ENCODE peak calls at places on chromosomes 4 and X, in seven cellular contexts. N, Q, L, X, A, P and T are unnamed samples.

GRCh38 chr4:137685357-137685756 is 153.1 kb upstream of the PCDH18 start:
- DNase-seq in P (peak; percentile 44), A (no peak), X (no peak), L (no peak), N (no peak), Q (no peak), T (no peak)

GRCh38 chr4:121462660-121463261 is 81.9 kb upstream of the QRFPR start:
- DNase-seq in Q (peak; percentile 60), N (peak; percentile 20), L (peak; percentile 66), P (peak; percentile 72), A (no peak), X (no peak), T (no peak)

GRCh38 chr4:184757810-184758209 is 23.9 kb upstream of the CENPU start:
- DNase-seq in N (no peak), L (no peak), Q (no peak), X (no peak), A (no peak), P (no peak), T (no peak)

GRCh38 chr4:41369680-41370079 is 113.0 kb downstream of the UCHL1 start:
- DNase-seq in L (no peak), Q (no peak), A (no peak), P (no peak), X (no peak), N (no peak), T (no peak)

GRCh38 chr4:27094224-27094623 is 233.6 kb downstream of the STIM2 start:
- DNase-seq in L (no peak), N (no peak), A (no peak), Q (no peak), P (no peak), X (no peak), T (no peak)

GRCh38 chr4:71863457-71863856 is 79.6 kb upstream of the GC start:
- DNase-seq in N (no peak), L (no peak), X (no peak), A (no peak), Q (no peak), P (no peak), T (no peak)

GRCh38 chrX:42220722-42221121 is 297.4 kb upstream of the CASK start:
- DNase-seq in P (no peak), X (no peak), L (no peak), A (no peak), N (no peak), Q (no peak), T (no peak)

GRCh38 chr4:158193171-158193749 is 17.0 kb upstream of the TMEM144 start:
- DNase-seq in N (no peak), A (no peak), L (peak; percentile 4), X (no peak), Q (no peak), P (peak; percentile 35), T (no peak)

GRCh38 chrX:28058906-28059305 is 77.7 kb upstream of the DCAF8L1 start:
- DNase-seq in A (no peak), L (no peak), Q (peak; percentile 54), P (peak; percentile 3), X (no peak), N (peak; percentile 38), T (no peak)

GRCh38 chrX:138748480-138748879 is 37.0 kb upstream of the FGF13 start:
- DNase-seq in N (no peak), L (peak; percentile 11), Q (no peak), A (no peak), P (peak; percentile 22), X (no peak), T (no peak)

GRCh38 chr4:7301846-7302630 is 109.7 kb downstream of the SORCS2 start:
- DNase-seq in Q (no peak), P (no peak), L (no peak), A (no peak), N (no peak), X (no peak), T (no peak)

GRCh38 chrX:82782014-82782413 is 726.1 kb upstream of the POU3F4 start:
- DNase-seq in A (no peak), Q (no peak), N (no peak), L (no peak), X (no peak), P (no peak), T (no peak)

GRCh38 chr4:150045410-150045809 is 32.8 kb upstream of the DCLK2 start:
- DNase-seq in L (no peak), N (no peak), A (no peak), P (no peak), X (no peak), Q (no peak), T (no peak)

GRCh38 chrX:10797493-10797892 is 177.1 kb upstream of the MID1 start:
- DNase-seq in X (no peak), L (no peak), A (no peak), N (no peak), Q (peak; percentile 7), P (peak; percentile 38), T (no peak)

GRCh38 chr4:151922811-151923210 is 162.0 kb upstream of the GATB start:
- DNase-seq in P (no peak), N (no peak), Q (no peak), L (no peak), A (no peak), X (no peak), T (no peak)

GRCh38 chrX:41607264-41607832 is 81.4 kb upstream of the GPR34 start:
- DNase-seq in L (no peak), A (no peak), X (no peak), P (no peak), N (no peak), Q (no peak), T (no peak)

GRCh38 chrX:115650916-115651315 is 89.9 kb downstream of the PLS3 start:
- DNase-seq in X (no peak), N (peak; percentile 17), Q (peak; percentile 44), P (peak; percentile 53), L (peak; percentile 40), A (no peak), T (no peak)

GRCh38 chr4:173990126-173990878 is 293.2 kb downstream of the FBXO8 start:
- DNase-seq in X (no peak), Q (peak; percentile 58), N (no peak), P (peak; percentile 44), A (no peak), L (peak; percentile 22), T (no peak)

GRCh38 chr4:110865611-110866254 is 242.9 kb upstream of the PITX2 start:
- DNase-seq in N (no peak), Q (no peak), X (no peak), A (no peak), P (peak; percentile 75), L (peak; percentile 93), T (no peak)

GRCh38 chr4:36088542-36088941 is 155.8 kb downstream of the ARAP2 start:
- DNase-seq in X (no peak), Q (no peak), N (no peak), A (no peak), P (peak; percentile 59), L (peak; percentile 87), T (no peak)

GRCh38 chrX:100635989-100636320 is 651 bp downstream of the TSPAN6 start:
- DNase-seq in X (no peak), P (no peak), A (no peak), Q (no peak), L (no peak), N (no peak), T (no peak)

GRCh38 chrX:153750126-153750774 is 13.8 kb upstream of the PLXNB3 start:
- DNase-seq in P (no peak), N (no peak), X (no peak), A (no peak), Q (no peak), L (no peak), T (no peak)

GRCh38 chr4:31325300-31325699 is 605.1 kb downstream of the PCDH7 start:
- DNase-seq in A (no peak), P (no peak), Q (no peak), X (no peak), L (no peak), N (no peak), T (no peak)

GRCh38 chrX:123085311-123085940 is 98.7 kb upstream of the GRIA3 start:
- DNase-seq in P (no peak), N (no peak), X (no peak), Q (no peak), A (no peak), L (no peak), T (no peak)

GRCh38 chr4:137738377-137738990 is 206.2 kb upstream of the PCDH18 start:
- DNase-seq in Q (no peak), X (no peak), L (no peak), P (no peak), A (no peak), N (no peak), T (no peak)

GRCh38 chrX:34332336-34332735 is 200.2 kb upstream of the FAM47A start:
- DNase-seq in N (no peak), A (no peak), L (no peak), Q (no peak), P (no peak), X (no peak), T (no peak)
- TF ChIP-seq CTCF in N (no peak), A (no peak), L (peak; percentile 31), Q (peak; percentile 26), P (peak; percentile 29), X (peak; percentile 6), T (no peak)

DNA sequence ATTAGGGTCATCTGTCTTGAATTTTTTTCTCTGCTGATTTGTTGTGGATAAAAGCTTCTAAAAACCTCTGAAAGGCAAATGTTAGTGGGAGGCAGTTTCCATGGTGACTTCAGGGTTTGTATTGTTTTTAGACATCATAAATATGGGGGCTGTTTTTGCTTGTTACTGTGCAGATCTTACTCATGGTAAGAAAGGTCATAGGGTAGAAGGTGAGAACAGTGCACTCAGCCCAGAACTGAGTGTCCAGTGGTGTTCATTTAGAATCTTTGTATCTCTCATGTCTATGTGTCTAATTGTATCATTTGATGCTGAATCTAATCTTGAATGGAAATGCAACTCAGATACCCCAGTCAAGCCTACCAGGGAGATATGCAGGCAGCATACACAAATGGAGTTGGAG is 609.8 kb downstream of the ZNF674 start:
- DNase-seq in N (no peak), X (no peak), L (no peak), P (no peak), A (no peak), Q (no peak), T (no peak)
- H3K4me3 ChIP-seq in N (no peak overlapping the region), X (no peak overlapping the region), L (no peak overlapping the region), P (no peak overlapping the region), A (no peak overlapping the region), Q (no peak overlapping the region), T (no peak overlapping the region)

GRCh38 chrX:85288992-85289723 is 45.4 kb downstream of the ZNF711 start:
- DNase-seq in Q (no peak), L (no peak), P (no peak), X (no peak), A (no peak), N (no peak), T (no peak)
- TF ChIP-seq CTCF in Q (peak; percentile 28), L (no peak), P (no peak), X (no peak), A (no peak), N (no peak), T (no peak)

DNA sequence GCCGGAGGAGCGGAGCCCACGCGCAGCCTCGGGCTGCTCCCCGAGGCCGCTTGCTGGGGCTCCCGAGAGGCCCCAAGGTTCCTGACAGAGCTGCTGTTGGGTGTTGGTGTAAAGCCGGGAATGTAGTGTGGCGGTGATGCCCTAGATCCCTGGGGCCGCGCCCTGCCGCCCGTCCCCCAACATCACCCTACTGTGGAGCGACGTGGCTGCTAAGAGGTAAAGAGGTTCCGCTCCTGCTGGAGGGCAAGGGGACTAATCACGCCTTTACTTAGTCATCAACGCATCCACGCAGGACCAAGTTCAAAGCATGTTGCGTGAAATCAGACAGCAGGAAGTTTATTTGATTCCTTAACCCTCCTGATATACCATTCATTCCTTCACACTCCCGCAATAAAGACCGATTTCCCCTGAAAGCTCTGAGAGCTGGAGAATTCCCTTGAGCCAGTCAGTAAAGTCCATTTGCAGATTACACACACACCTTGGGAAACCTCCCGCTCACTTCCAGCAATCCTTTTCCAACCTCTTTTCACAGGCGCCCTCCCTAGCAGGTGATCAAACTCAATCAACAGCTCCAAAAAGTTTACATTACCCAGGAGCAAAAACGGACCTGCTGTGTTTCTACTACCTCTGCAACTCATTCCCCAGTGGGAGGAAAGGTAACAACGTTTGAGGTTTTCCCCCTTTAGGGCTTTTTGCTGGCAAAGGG is 578 bp upstream of the GABRA2 start:
- DNase-seq in N (no peak), Q (no peak), P (no peak), X (no peak), L (no peak), A (no peak), T (no peak)
- H3K4me3 ChIP-seq in N (peak overlapping the region; percentile 32), Q (no peak overlapping the region), P (no peak overlapping the region), X (peak overlapping the region; percentile 18), L (peak overlapping the region; percentile 46), A (no peak overlapping the region), T (no peak overlapping the region)